ENCODE peak calls at places on chromosomes 1 and 21, in four cellular contexts. W is A549, T is HepG2, L is K562. C is an unnamed sample.

GRCh38 chr1:8363186-8363585 is 45.3 kb downstream of the SLC45A1 start:
- DNase-seq in W (no peak), T (no peak), L (no peak), C (no peak)

GRCh38 chr1:57017201-57017600 is 51.4 kb upstream of the C8B start:
- DNase-seq in W (no peak), T (peak; percentile 14), L (no peak), C (peak; percentile 16)

GRCh38 chr21:45954271-45954670 is 27.3 kb upstream of the COL6A1 start:
- DNase-seq in L (no peak), W (no peak), T (no peak), C (no peak)

GRCh38 chr1:46333300-46334029 is 7.1 kb upstream of the NSUN4 start:
- DNase-seq in T (peak; percentile 63), L (no peak), W (peak; percentile 45), C (peak; percentile 31)

GRCh38 chr1:171965802-171966201 is 124.5 kb downstream of the DNM3 start:
- DNase-seq in W (no peak), T (no peak), L (no peak), C (peak; percentile 55)

GRCh38 chr1:94590203-94591137 is 48.9 kb upstream of the F3 start:
- DNase-seq in W (no peak), L (no peak), T (no peak), C (peak; percentile 43)

GRCh38 chr1:225987491-225988316 is 11.4 kb downstream of the SDE2 start:
- DNase-seq in T (peak; percentile 28), L (no peak), W (peak; percentile 42), C (peak; percentile 59)

GRCh38 chr1:31831397-31832378 is 15.9 kb upstream of the SPOCD1 start:
- DNase-seq in T (peak; percentile 25), W (no peak), L (no peak), C (peak; percentile 83)

GRCh38 chr1:203264052-203264501 is 34.6 kb upstream of the CHIT1 start:
- DNase-seq in L (no peak), W (no peak), T (no peak), C (no peak)

GRCh38 chr1:93716974-93717373 is 35.3 kb upstream of the BCAR3 start:
- DNase-seq in T (no peak), W (no peak), L (no peak), C (peak; percentile 53)

GRCh38 chr1:37486680-37487618 is 12.6 kb downstream of the ZC3H12A start:
- DNase-seq in T (peak; percentile 47), L (peak; percentile 89), W (peak; percentile 69), C (peak; percentile 65)

DNA sequence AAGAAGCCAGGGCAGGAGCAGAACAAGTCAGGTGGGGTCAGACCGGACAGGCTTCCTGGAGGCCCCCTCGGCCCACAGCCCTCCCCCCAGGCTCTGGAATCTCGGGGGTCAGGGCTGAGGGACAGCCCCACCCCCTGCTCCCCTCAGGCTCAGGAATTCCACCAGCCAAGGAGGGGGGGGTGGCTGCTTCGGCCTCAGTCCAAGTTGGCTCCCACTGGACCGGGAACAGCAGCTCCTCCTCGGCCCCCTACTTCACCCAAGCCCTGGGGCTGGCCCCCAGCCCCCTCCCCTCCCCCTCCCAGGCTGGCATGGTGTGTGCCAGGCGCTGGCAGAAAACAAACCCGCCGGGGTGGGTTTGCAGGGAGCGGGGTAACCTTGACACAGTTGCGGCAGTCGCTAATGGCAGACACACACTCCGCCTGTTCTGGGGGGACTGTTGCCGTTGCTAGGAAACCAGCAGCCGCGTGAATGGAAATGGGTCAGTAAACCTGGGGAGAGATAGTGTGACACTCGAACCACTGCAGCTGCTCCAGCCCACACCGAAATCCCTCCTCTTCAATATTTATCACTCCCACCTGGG is 32.4 kb downstream of the AHDC1 start:
- DNase-seq in W (no peak), T (peak; percentile 42), L (peak; percentile 60), C (no peak)
- TF ChIP-seq MAZ in W (no peak), T (no peak), L (no peak), C (peak; percentile 36)

GRCh38 chr1:65346190-65346589 is 36.8 kb downstream of the DNAJC6 start:
- DNase-seq in W (no peak), L (no peak), T (no peak), C (no peak)

GRCh38 chr1:65343286-65343685 is 33.9 kb downstream of the DNAJC6 start:
- DNase-seq in L (no peak), T (no peak), W (no peak), C (peak; percentile 3)

GRCh38 chr1:65339866-65340483 is 30.6 kb downstream of the DNAJC6 start:
- DNase-seq in W (no peak), T (peak; percentile 52), L (peak; percentile 27), C (peak; percentile 4)

DNA sequence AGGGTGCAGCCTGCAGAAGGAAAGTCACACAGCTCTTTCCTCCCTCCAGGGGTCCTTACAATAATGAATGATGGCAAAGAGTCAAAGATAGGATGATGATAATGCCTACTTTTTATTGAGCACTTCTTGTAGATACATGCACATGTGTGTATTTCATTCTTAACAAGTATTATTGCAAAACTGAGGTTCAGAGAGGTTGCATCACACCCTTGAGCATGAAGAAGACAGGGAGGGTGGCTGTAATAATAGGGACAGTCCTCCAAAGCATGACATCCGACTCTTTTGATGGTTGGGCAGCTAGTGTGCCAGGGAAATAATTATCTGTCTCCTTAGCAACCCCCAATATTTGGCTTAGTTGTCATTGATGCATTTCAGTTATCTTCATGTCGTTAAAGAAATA is 34.8 kb downstream of the DNAJC6 start:
- DNase-seq in W (no peak), T (no peak), L (no peak), C (no peak)
- TF ChIP-seq MAZ in W (no peak), T (no peak), L (no peak), C (no peak)

DNA sequence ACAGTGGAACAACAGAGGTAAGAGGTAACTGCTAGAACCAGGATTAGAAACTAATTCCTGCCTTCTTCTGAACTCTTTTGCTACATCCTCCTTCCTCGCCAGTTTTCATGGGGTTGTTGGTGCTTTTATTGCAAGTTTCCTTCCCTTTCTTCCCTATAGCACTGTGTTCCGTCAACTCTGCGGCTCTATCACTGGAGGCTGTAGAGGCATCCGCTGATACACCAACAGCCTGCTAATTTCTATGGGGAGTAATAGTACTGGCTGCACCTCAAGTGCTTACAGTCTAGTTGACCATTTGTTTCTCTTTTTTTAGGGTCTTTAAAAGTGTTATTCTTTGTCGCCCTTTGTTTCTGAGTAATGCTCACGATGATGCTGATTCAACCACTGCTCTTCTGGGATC is 781 bp downstream of the MIS18A start:
- DNase-seq in T (no peak), W (no peak), L (no peak), C (no peak)
- TF ChIP-seq MAZ in T (no peak), W (no peak), L (no peak), C (no peak)

GRCh38 chr1:176073524-176074157 is 133.4 kb downstream of the COP1 start:
- DNase-seq in W (peak; percentile 43), L (peak; percentile 54), T (peak; percentile 57), C (peak; percentile 72)
- TF ChIP-seq MAZ in W (no peak), L (no peak), T (no peak), C (no peak)

DNA sequence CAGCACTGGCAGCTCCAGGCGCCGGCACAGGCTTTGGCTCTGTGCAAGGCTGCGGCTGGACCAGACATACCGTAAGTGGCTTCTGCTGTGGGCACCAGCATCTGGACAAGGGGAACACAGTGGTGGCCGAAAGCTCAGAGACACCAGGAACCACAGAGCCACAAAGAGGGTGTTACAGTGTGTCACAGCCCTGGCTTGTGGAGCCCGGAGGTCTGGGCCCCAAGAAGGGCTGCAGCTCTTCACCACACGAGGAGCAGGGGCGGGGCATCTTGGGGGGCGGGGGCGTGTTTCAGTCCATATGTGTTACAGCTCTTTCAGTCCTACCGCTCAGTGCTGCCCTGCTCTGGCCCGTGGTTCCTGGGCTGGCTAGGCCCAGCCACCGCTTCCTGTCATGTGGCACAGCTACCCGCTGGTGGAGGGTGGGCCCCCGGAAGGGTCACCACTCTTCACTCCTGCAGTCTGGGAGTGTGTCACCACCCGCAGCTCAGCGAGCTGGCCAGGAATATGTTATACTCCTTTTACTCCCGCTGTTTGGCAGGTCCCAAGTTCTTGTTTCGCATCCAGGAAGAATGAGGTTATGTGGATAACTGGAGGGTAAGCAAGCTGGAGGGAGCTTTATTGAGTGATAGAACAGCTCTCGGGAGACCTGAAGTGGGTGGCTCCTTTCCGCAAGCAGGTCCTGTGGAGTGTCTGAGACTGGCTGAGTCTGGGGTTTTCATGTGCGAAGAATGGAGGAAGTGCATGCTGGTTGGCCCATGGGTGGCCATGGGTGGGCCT is 3.3 kb upstream of the LSM10 start:
- DNase-seq in L (peak; percentile 81), W (no peak), T (peak; percentile 93), C (peak; percentile 18)
- TF ChIP-seq MAZ in L (no peak), W (no peak), T (peak; percentile 92), C (no peak)

DNA sequence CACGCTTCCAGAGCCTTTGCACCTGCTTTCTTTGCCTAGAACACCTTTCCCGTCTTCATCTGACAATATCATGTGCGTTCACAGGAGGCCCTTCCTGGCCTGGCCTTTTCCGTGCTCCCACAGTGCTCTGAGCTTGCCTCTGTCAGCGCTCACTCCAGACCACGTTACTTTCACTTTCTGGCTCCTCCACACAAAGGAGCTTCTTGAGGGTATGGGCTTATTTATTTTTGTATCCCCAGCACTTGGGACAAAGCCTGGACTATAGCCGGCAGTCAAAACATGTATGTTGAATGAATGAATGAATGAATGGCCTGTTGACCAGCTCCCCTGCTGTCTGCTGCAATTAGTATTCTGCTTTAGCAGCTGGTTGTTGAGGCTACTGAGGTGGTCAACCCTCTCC is 11.1 kb downstream of the LRRC71 start:
- DNase-seq in L (no peak), T (no peak), W (no peak), C (peak; percentile 40)
- TF ChIP-seq MAZ in L (no peak), T (no peak), W (no peak), C (no peak)

DNA sequence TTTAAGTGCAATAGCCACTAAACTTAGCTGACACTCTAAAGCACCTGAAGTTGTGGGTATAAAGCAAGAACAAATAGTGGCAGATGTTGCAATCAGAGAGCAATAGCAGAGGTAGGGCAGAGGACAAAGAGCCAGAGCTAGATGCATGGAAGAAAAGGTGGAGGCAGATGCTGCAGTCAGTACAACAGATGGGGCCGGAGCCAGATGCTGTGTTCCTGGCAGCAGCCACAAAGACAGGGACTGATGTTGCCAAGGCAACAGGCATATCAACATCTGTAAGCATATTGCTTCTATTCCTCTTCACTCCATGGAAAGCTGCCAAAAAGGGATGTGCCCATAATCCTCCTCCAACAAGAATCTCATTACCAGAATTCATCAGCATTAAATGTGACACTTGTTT is 108.0 kb downstream of the TNNI3K start:
- DNase-seq in L (no peak), W (no peak), T (no peak), C (peak; percentile 27)
- TF ChIP-seq MAZ in L (no peak), W (no peak), T (no peak), C (no peak)

GRCh38 chr1:54564312-54565112 is 16.5 kb downstream of the ACOT11 start:
- DNase-seq in W (no peak), T (no peak), L (no peak), C (no peak)
- TF ChIP-seq MAZ in W (no peak), T (no peak), L (no peak), C (no peak)

GRCh38 chr1:228070173-228070572 is 12.3 kb upstream of the ARF1 start:
- DNase-seq in L (no peak), T (no peak), W (no peak), C (no peak)
- TF ChIP-seq MAZ in L (no peak), T (no peak), W (no peak), C (no peak)

C was measured in IMR-90.